ENCODE peak calls at places on chromosomes 5 and 9, in ten cellular contexts. L, O, K, C, S, J, D, T, Z and G are unnamed samples.

GRCh38 chr5:92519717-92520632 is 1061.0 kb downstream of the NR2F1-AS1 start:
- DNase-seq in L (no peak), O (no peak), K (no peak), C (no peak), S (no peak), J (no peak), D (no peak), T (no peak), Z (no peak), G (peak; percentile 58)

GRCh38 chr9:104872959-104873850 is 54.8 kb downstream of the ABCA1 start:
- DNase-seq in L (peak; percentile 99), O (no peak), K (no peak), C (no peak), S (no peak), J (peak; percentile 74), D (no peak), T (no peak), Z (peak; percentile 75), G (peak; percentile 98)

GRCh38 chr9:129319076-129319937 is 141.2 kb upstream of the IER5L start:
- DNase-seq in L (no peak), O (no peak), K (peak; percentile 39), C (peak; percentile 23), S (peak; percentile 67), J (no peak), D (no peak), T (no peak), Z (peak; percentile 52), G (no peak)

GRCh38 chr9:93092171-93092991 is 3.6 kb upstream of the CARD19 start:
- DNase-seq in L (no peak), O (no peak), K (peak; percentile 39), C (no peak), S (peak; percentile 77), J (no peak), D (peak; percentile 43), T (no peak), Z (peak; percentile 37), G (no peak)

GRCh38 chr5:72307968-72308852 is 11.8 kb downstream of the MRPS27 start:
- DNase-seq in L (peak; percentile 96), O (peak; percentile 98), K (peak; percentile 97), C (peak; percentile 98), S (peak; percentile 98), J (peak; percentile 98), D (peak; percentile 99), T (peak; percentile 93), Z (peak; percentile 99), G (peak; percentile 96)

GRCh38 chr5:9156282-9156681 is 389.6 kb downstream of the SEMA5A start:
- DNase-seq in L (peak; percentile 66), O (no peak), K (peak; percentile 88), C (no peak), S (no peak), J (peak; percentile 5), D (no peak), T (no peak), Z (no peak), G (peak; percentile 75)

GRCh38 chr9:131954299-131954698 is 125.4 kb downstream of the MED27 start:
- DNase-seq in L (no peak), O (no peak), K (peak; percentile 69), C (no peak), S (no peak), J (peak; percentile 15), D (no peak), T (no peak), Z (no peak), G (no peak)

GRCh38 chr5:622946-623522 is 10.9 kb downstream of the CEP72 start:
- DNase-seq in L (no peak), O (no peak), K (no peak), C (no peak), S (peak; percentile 63), J (no peak), D (no peak), T (no peak), Z (peak; percentile 45), G (no peak)

GRCh38 chr9:78539904-78540303 is 243.0 kb downstream of the PSAT1 start:
- DNase-seq in L (peak; percentile 68), O (no peak), K (no peak), C (no peak), S (no peak), J (peak; percentile 74), D (no peak), T (no peak), Z (peak; percentile 85), G (peak; percentile 59)

GRCh38 chr5:99285606-99286005 is 356.8 kb upstream of the CHD1 start:
- DNase-seq in L (no peak), O (no peak), K (peak; percentile 55), C (peak; percentile 59), S (no peak), J (no peak), D (no peak), T (no peak), Z (no peak), G (no peak)

GRCh38 chr9:119811030-119811429 is 441.8 kb upstream of the BRINP1 start:
- DNase-seq in L (no peak), O (no peak), K (no peak), C (no peak), S (no peak), J (peak; percentile 42), D (no peak), T (no peak), Z (no peak), G (peak; percentile 85)

GRCh38 chr9:134316444-134317160 is 9.7 kb upstream of the RXRA start:
- DNase-seq in L (no peak), O (peak; percentile 61), K (no peak), C (no peak), S (peak; percentile 74), J (no peak), D (peak; percentile 49), T (no peak), Z (peak; percentile 64), G (peak; percentile 57)

GRCh38 chr9:22143799-22144198 is 134.7 kb upstream of the CDKN2B start:
- DNase-seq in L (no peak), O (no peak), K (no peak), C (no peak), S (no peak), J (no peak), D (no peak), T (no peak), Z (no peak), G (no peak)

GRCh38 chr9:138022121-138022741 is 144.6 kb downstream of the CACNA1B start:
- DNase-seq in L (no peak), O (no peak), K (peak; percentile 91), C (peak; percentile 23), S (peak; percentile 70), J (peak; percentile 64), D (peak; percentile 45), T (no peak), Z (peak; percentile 47), G (no peak)

GRCh38 chr9:106888992-106889631 is 26.1 kb downstream of the ZNF462 start:
- DNase-seq in L (no peak), O (no peak), K (no peak), C (no peak), S (no peak), J (no peak), D (no peak), T (no peak), Z (no peak), G (no peak)

GRCh38 chr5:79236970-79237734 is 1.2 kb downstream of the JMY start:
- DNase-seq in L (peak; percentile 16), O (peak; percentile 29), K (peak; percentile 82), C (peak; percentile 53), S (peak; percentile 85), J (peak; percentile 27), D (peak; percentile 69), T (peak; percentile 14), Z (peak; percentile 79), G (peak; percentile 56)

DNA sequence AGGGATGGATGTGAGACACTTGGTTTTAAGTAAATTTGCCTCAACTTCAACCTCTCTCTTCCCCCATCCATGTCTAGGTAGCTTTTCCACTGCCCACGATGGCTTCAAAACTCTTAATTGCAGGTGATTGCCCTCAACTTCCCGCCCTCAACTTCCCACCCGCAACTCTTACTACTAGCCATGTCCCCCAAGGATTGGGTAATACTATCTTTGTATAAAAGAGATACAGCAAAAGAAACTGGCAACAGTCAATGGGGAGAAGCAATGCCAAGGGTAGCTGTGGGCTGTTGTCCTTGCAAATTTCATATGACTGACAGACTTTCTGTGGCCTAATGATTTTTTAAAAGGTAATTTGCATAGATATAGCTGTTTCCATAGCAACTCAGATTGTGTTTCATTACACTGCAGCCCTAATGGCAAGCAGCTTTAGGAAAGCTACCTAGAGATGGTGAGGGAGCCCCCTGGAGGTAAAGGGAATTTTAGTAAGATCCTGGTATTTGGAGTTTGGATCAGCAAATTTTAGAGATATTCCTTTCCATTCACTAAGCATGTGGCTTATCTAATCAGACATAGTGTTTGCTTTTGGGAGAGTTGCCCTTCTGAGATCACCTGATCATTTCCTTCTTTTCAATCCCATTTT is 421.5 kb upstream of the DAP start:
- DNase-seq in L (peak; percentile 46), O (no peak), K (peak; percentile 62), C (no peak), S (no peak), J (peak; percentile 31), D (no peak), T (no peak), Z (no peak), G (peak; percentile 39)
- TF ChIP-seq CTCF in L (peak; percentile 69), O (peak; percentile 40), K (peak; percentile 84), C (no peak), S (no peak), J (peak; percentile 59), D (no peak), T (no peak), Z (peak; percentile 52), G (peak; percentile 61)

GRCh38 chr9:130833324-130833990 is 1.6 kb upstream of the ABL1 start:
- DNase-seq in L (no peak), O (no peak), K (no peak), C (no peak), S (no peak), J (no peak), D (no peak), T (no peak), Z (no peak), G (peak; percentile 77)
- H3K4me3 ChIP-seq in L (no peak overlapping the region), O (peak overlapping the region; percentile 78), K (no peak overlapping the region), C (no peak overlapping the region), S (no peak overlapping the region), J (no peak overlapping the region), D (no peak overlapping the region), T (no peak overlapping the region), Z (no peak overlapping the region), G (no peak overlapping the region)

DNA sequence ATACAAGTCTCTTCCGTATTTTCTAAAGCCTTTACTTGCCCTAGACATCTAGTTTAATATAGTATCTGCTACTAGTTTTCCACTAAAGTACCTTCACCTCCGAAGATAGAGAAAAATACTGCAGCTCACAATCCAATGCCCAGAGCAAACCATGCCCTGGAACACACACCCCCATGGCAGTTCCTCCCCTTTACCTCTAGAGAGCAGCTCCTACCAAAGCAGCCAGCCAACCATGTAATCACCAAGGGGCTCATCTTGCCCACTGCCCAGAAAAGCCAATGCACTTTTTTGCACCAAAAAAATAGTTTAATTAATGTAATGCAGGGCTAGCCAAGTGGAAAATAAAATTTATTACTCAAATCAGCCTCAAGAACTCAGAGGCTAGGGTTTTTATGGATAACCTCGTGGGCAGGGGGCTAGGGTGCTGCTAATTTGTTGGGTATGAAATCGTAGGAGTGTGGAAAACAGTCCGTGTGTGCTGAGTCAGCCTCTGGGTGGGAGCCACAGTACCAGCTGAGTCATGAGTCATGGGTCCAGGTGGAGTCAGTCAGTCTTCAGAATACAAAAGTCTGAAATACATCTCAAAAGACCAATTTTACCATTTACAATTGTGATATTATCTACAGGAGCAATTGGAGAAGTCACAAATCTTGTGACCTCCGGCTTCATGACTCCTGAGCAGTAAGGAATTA is 120.1 kb upstream of the ACO1 start:
- DNase-seq in L (no peak), O (no peak), K (peak; percentile 70), C (no peak), S (no peak), J (no peak), D (no peak), T (no peak), Z (no peak), G (peak; percentile 30)
- TF ChIP-seq CTCF in L (no peak), O (no peak), K (peak; percentile 70), C (no peak), S (no peak), J (no peak), D (no peak), T (no peak), Z (peak; percentile 12), G (no peak)

GRCh38 chr9:37010180-37010579 is 23.9 kb downstream of the PAX5 start:
- DNase-seq in L (no peak), O (no peak), K (no peak), C (no peak), S (peak; percentile 37), J (no peak), D (no peak), T (no peak), Z (no peak), G (no peak)
- H3K4me3 ChIP-seq in L (no peak overlapping the region), O (no peak overlapping the region), K (no peak overlapping the region), C (no peak overlapping the region), S (no peak overlapping the region), J (no peak overlapping the region), D (no peak overlapping the region), T (no peak overlapping the region), Z (no peak overlapping the region), G (no peak overlapping the region)